ENCODE peak calls at places on chromosomes 5 and 9, in ten cellular contexts. One of them, this sample, is unnamed.

GRCh38 chr5:10460252-10460906 is 18.7 kb downstream of the ROPN1L start:
- DNase-seq in heart left ventricle: peak
- DNase-seq in LNCaP clone FGC: peak
- DNase-seq in fibroblast of pulmonary artery: peak
- DNase-seq in neural crest cell: no peak
- DNase-seq in cardiac muscle cell: peak
- DNase-seq in lower leg skin: no peak
- DNase-seq in brain microvascular endothelial cell: no peak
- DNase-seq in transverse colon: peak
- DNase-seq in B cell: no peak
- DNase-seq in this sample: no peak

GRCh38 chr9:38453835-38454234 is 29.6 kb upstream of the IGFBPL1 start:
- DNase-seq in heart left ventricle: no peak
- DNase-seq in LNCaP clone FGC: no peak
- DNase-seq in fibroblast of pulmonary artery: no peak
- DNase-seq in neural crest cell: no peak
- DNase-seq in cardiac muscle cell: no peak
- DNase-seq in lower leg skin: no peak
- DNase-seq in brain microvascular endothelial cell: no peak
- DNase-seq in transverse colon: no peak
- DNase-seq in B cell: no peak
- DNase-seq in this sample: no peak

GRCh38 chr9:126914458-126915280 is at the start of gene RALGPS1:
- DNase-seq in heart left ventricle: peak
- DNase-seq in LNCaP clone FGC: peak
- DNase-seq in fibroblast of pulmonary artery: peak
- DNase-seq in neural crest cell: peak
- DNase-seq in cardiac muscle cell: peak
- DNase-seq in lower leg skin: peak
- DNase-seq in brain microvascular endothelial cell: peak
- DNase-seq in transverse colon: peak
- DNase-seq in B cell: peak
- DNase-seq in this sample: peak

GRCh38 chr9:88161144-88161543 is 22.9 kb upstream of the SPATA31C2 start:
- DNase-seq in heart left ventricle: no peak
- DNase-seq in LNCaP clone FGC: no peak
- DNase-seq in fibroblast of pulmonary artery: no peak
- DNase-seq in neural crest cell: no peak
- DNase-seq in cardiac muscle cell: no peak
- DNase-seq in lower leg skin: no peak
- DNase-seq in brain microvascular endothelial cell: no peak
- DNase-seq in transverse colon: no peak
- DNase-seq in B cell: no peak
- DNase-seq in this sample: no peak

GRCh38 chr5:151093476-151093889 is 12.6 kb upstream of the TNIP1 start:
- DNase-seq in heart left ventricle: no peak
- DNase-seq in LNCaP clone FGC: no peak
- DNase-seq in fibroblast of pulmonary artery: peak
- DNase-seq in neural crest cell: no peak
- DNase-seq in cardiac muscle cell: peak
- DNase-seq in lower leg skin: peak
- DNase-seq in brain microvascular endothelial cell: peak
- DNase-seq in transverse colon: no peak
- DNase-seq in B cell: no peak
- DNase-seq in this sample: no peak

GRCh38 chr9:91771027-91771426 is 179.0 kb downstream of the ROR2 start:
- DNase-seq in heart left ventricle: peak
- DNase-seq in LNCaP clone FGC: no peak
- DNase-seq in fibroblast of pulmonary artery: peak
- DNase-seq in neural crest cell: no peak
- DNase-seq in cardiac muscle cell: peak
- DNase-seq in lower leg skin: no peak
- DNase-seq in brain microvascular endothelial cell: peak
- DNase-seq in transverse colon: peak
- DNase-seq in B cell: no peak
- DNase-seq in this sample: no peak

GRCh38 chr5:10306806-10307205 is 896 bp downstream of the CMBL start:
- DNase-seq in heart left ventricle: no peak
- DNase-seq in LNCaP clone FGC: no peak
- DNase-seq in fibroblast of pulmonary artery: no peak
- DNase-seq in neural crest cell: no peak
- DNase-seq in cardiac muscle cell: no peak
- DNase-seq in lower leg skin: no peak
- DNase-seq in brain microvascular endothelial cell: no peak
- DNase-seq in transverse colon: no peak
- DNase-seq in B cell: no peak
- DNase-seq in this sample: no peak

GRCh38 chr9:114055061-114055460 is 23.0 kb downstream of the AMBP start:
- DNase-seq in heart left ventricle: no peak
- DNase-seq in LNCaP clone FGC: no peak
- DNase-seq in fibroblast of pulmonary artery: no peak
- DNase-seq in neural crest cell: no peak
- DNase-seq in cardiac muscle cell: no peak
- DNase-seq in lower leg skin: no peak
- DNase-seq in brain microvascular endothelial cell: no peak
- DNase-seq in transverse colon: no peak
- DNase-seq in B cell: no peak
- DNase-seq in this sample: peak

GRCh38 chr5:95317687-95318086 is 32.8 kb upstream of the MCTP1 start:
- DNase-seq in heart left ventricle: no peak
- DNase-seq in LNCaP clone FGC: peak
- DNase-seq in fibroblast of pulmonary artery: no peak
- DNase-seq in neural crest cell: no peak
- DNase-seq in cardiac muscle cell: no peak
- DNase-seq in lower leg skin: no peak
- DNase-seq in brain microvascular endothelial cell: no peak
- DNase-seq in transverse colon: no peak
- DNase-seq in B cell: no peak
- DNase-seq in this sample: no peak

GRCh38 chr5:140381972-140382371 is 19.7 kb upstream of the ANKHD1 start:
- DNase-seq in heart left ventricle: no peak
- DNase-seq in LNCaP clone FGC: no peak
- DNase-seq in fibroblast of pulmonary artery: no peak
- DNase-seq in neural crest cell: no peak
- DNase-seq in cardiac muscle cell: no peak
- DNase-seq in lower leg skin: no peak
- DNase-seq in brain microvascular endothelial cell: no peak
- DNase-seq in transverse colon: no peak
- DNase-seq in B cell: no peak
- DNase-seq in this sample: no peak

DNA sequence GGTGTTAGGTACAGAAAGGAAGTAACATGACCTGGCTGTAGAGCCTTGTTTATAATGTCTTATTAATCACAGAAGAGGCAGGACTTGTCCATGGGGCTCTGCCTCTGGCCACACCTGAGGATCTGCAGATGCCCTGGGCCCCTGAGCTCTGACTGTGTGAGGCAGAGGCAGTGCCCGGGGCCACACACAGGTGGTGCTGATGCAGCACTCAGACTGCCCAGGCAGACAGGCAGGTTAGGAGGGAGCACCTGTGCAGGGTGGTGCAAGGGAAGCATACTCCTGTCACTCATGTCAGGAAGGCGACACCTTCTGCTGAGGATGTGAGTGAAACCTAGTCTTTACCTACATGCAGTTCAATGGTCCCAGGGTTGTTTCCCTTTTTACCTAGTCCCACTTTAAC is 88.7 kb downstream of the CFAP90 start:
- DNase-seq in heart left ventricle: no peak
- DNase-seq in LNCaP clone FGC: no peak
- DNase-seq in fibroblast of pulmonary artery: no peak
- DNase-seq in neural crest cell: no peak
- DNase-seq in cardiac muscle cell: no peak
- DNase-seq in lower leg skin: no peak
- DNase-seq in brain microvascular endothelial cell: no peak
- DNase-seq in transverse colon: no peak
- DNase-seq in B cell: no peak
- DNase-seq in this sample: no peak
- TF ChIP-seq CTCF in heart left ventricle: no peak
- TF ChIP-seq CTCF in LNCaP clone FGC: peak
- TF ChIP-seq CTCF in fibroblast of pulmonary artery: no peak
- TF ChIP-seq CTCF in neural crest cell: no peak
- TF ChIP-seq CTCF in cardiac muscle cell: no peak
- TF ChIP-seq CTCF in lower leg skin: no peak
- TF ChIP-seq CTCF in brain microvascular endothelial cell: no peak
- TF ChIP-seq CTCF in transverse colon: no peak
- TF ChIP-seq CTCF in B cell: no peak
- TF ChIP-seq CTCF in this sample: no peak

GRCh38 chr9:73845954-73846690 is 651.0 kb upstream of the RORB start:
- DNase-seq in heart left ventricle: no peak
- DNase-seq in LNCaP clone FGC: no peak
- DNase-seq in fibroblast of pulmonary artery: no peak
- DNase-seq in neural crest cell: no peak
- DNase-seq in cardiac muscle cell: no peak
- DNase-seq in lower leg skin: no peak
- DNase-seq in brain microvascular endothelial cell: no peak
- DNase-seq in transverse colon: no peak
- DNase-seq in B cell: no peak
- DNase-seq in this sample: no peak
- TF ChIP-seq CTCF in heart left ventricle: no peak
- TF ChIP-seq CTCF in LNCaP clone FGC: no peak
- TF ChIP-seq CTCF in fibroblast of pulmonary artery: no peak
- TF ChIP-seq CTCF in neural crest cell: no peak
- TF ChIP-seq CTCF in cardiac muscle cell: no peak
- TF ChIP-seq CTCF in lower leg skin: no peak
- TF ChIP-seq CTCF in brain microvascular endothelial cell: no peak
- TF ChIP-seq CTCF in transverse colon: no peak
- TF ChIP-seq CTCF in B cell: no peak
- TF ChIP-seq CTCF in this sample: no peak

GRCh38 chr5:75050415-75050814 is 1.9 kb downstream of the GCNT4 start:
- DNase-seq in heart left ventricle: no peak
- DNase-seq in LNCaP clone FGC: no peak
- DNase-seq in fibroblast of pulmonary artery: peak
- DNase-seq in neural crest cell: peak
- DNase-seq in cardiac muscle cell: peak
- DNase-seq in lower leg skin: no peak
- DNase-seq in brain microvascular endothelial cell: no peak
- DNase-seq in transverse colon: no peak
- DNase-seq in B cell: no peak
- DNase-seq in this sample: no peak
- TF ChIP-seq CTCF in heart left ventricle: no peak
- TF ChIP-seq CTCF in LNCaP clone FGC: no peak
- TF ChIP-seq CTCF in fibroblast of pulmonary artery: peak
- TF ChIP-seq CTCF in neural crest cell: no peak
- TF ChIP-seq CTCF in cardiac muscle cell: peak
- TF ChIP-seq CTCF in lower leg skin: no peak
- TF ChIP-seq CTCF in brain microvascular endothelial cell: peak
- TF ChIP-seq CTCF in transverse colon: no peak
- TF ChIP-seq CTCF in B cell: no peak
- TF ChIP-seq CTCF in this sample: peak

GRCh38 chr5:35920890-35921289 is 17.5 kb downstream of the CAPSL start:
- DNase-seq in heart left ventricle: no peak
- DNase-seq in LNCaP clone FGC: no peak
- DNase-seq in fibroblast of pulmonary artery: peak
- DNase-seq in neural crest cell: peak
- DNase-seq in cardiac muscle cell: peak
- DNase-seq in lower leg skin: no peak
- DNase-seq in brain microvascular endothelial cell: no peak
- DNase-seq in transverse colon: no peak
- DNase-seq in B cell: no peak
- DNase-seq in this sample: no peak
- TF ChIP-seq CTCF in heart left ventricle: no peak
- TF ChIP-seq CTCF in LNCaP clone FGC: peak
- TF ChIP-seq CTCF in fibroblast of pulmonary artery: peak
- TF ChIP-seq CTCF in neural crest cell: peak
- TF ChIP-seq CTCF in cardiac muscle cell: peak
- TF ChIP-seq CTCF in lower leg skin: no peak
- TF ChIP-seq CTCF in brain microvascular endothelial cell: peak
- TF ChIP-seq CTCF in transverse colon: no peak
- TF ChIP-seq CTCF in B cell: no peak
- TF ChIP-seq CTCF in this sample: peak

DNA sequence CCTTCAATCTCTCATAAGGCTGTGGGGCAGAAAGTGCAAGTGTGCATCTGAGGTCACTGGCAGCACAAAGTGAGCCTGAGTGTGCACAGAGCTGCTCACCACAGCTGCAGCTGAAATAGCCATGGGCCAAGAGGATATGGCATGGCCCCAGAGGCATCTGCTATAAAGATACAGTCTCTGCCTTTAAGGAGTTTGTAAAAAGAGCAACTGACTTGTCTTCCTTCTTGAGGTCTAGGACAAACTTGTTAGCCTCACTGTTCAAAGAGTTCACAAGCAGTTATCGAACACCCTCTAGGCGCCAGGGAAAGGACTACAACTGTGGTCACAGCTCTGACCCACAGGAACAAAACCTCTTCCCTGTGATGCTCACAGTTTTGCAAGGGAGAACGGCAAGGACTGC is 190.0 kb upstream of the TRIM32 start:
- DNase-seq in heart left ventricle: no peak
- DNase-seq in LNCaP clone FGC: no peak
- DNase-seq in fibroblast of pulmonary artery: peak
- DNase-seq in neural crest cell: no peak
- DNase-seq in cardiac muscle cell: peak
- DNase-seq in lower leg skin: no peak
- DNase-seq in brain microvascular endothelial cell: no peak
- DNase-seq in transverse colon: no peak
- DNase-seq in B cell: no peak
- DNase-seq in this sample: no peak
- TF ChIP-seq CTCF in heart left ventricle: no peak
- TF ChIP-seq CTCF in LNCaP clone FGC: no peak
- TF ChIP-seq CTCF in fibroblast of pulmonary artery: peak
- TF ChIP-seq CTCF in neural crest cell: no peak
- TF ChIP-seq CTCF in cardiac muscle cell: peak
- TF ChIP-seq CTCF in lower leg skin: no peak
- TF ChIP-seq CTCF in brain microvascular endothelial cell: peak
- TF ChIP-seq CTCF in transverse colon: no peak
- TF ChIP-seq CTCF in B cell: no peak
- TF ChIP-seq CTCF in this sample: peak

This sample was measured in type B pancreatic cell.